ENCODE peak calls at places on chromosomes 1 and 21, in six cellular contexts. T is C1 segment of cervical spinal cord; V is activated CD4-positive, CD25-positive, alpha-beta regulatory T cell; B is fibroblast of mammary gland; X is activated CD4-positive, alpha-beta T cell treated with anti-CD3 and anti-CD28 coated beads for 4 hours; Q is lung. E is an unnamed sample.

GRCh38 chr1:53799141-53799540 is 39.0 kb downstream of the NDC1 start:
- DNase-seq in T (no peak), V (no peak), Q (no peak), X (no peak), B (no peak), E (no peak)

GRCh38 chr1:155127672-155128468 is at the start of gene EFNA1:
- DNase-seq in V (peak), X (peak), B (peak), Q (peak), T (peak), E (peak)

GRCh38 chr1:2624735-2625300 is 8.0 kb downstream of the MMEL1 start:
- DNase-seq in V (no peak), B (no peak), Q (no peak), T (no peak), X (no peak), E (no peak)

GRCh38 chr1:82284213-82284612 is 483.5 kb downstream of the ADGRL2 start:
- DNase-seq in Q (no peak), B (peak), V (no peak), T (no peak), X (no peak), E (no peak)

GRCh38 chr1:12798911-12799310 is 7.7 kb downstream of the PRAMEF1 start:
- DNase-seq in X (no peak), B (no peak), Q (no peak), V (no peak), T (no peak), E (no peak)

GRCh38 chr1:169634145-169634544 is 4.2 kb upstream of the SELP start:
- DNase-seq in Q (no peak), X (no peak), B (no peak), T (no peak), V (no peak), E (no peak)

GRCh38 chr1:162193201-162193600 is 123.7 kb downstream of the NOS1AP start:
- DNase-seq in T (no peak), V (no peak), Q (no peak), B (no peak), X (no peak), E (no peak)

GRCh38 chr1:240854367-240854766 is 242.4 kb upstream of the GREM2 start:
- DNase-seq in V (no peak), B (peak), T (no peak), Q (no peak), X (no peak), E (peak)

GRCh38 chr1:59214764-59215208 is 82.1 kb upstream of the FGGY start:
- DNase-seq in X (no peak), B (no peak), Q (peak), T (no peak), V (no peak), E (no peak)

GRCh38 chr1:153936011-153936802 is 10.3 kb downstream of the DENND4B start:
- DNase-seq in V (no peak), Q (no peak), X (no peak), T (no peak), B (no peak), E (no peak)

GRCh38 chr21:16573581-16573980 is 843.8 kb downstream of the USP25 start:
- DNase-seq in B (peak), X (no peak), T (no peak), V (no peak), Q (no peak), E (peak)

GRCh38 chr1:184818646-184819045 is 64.0 kb upstream of the EDEM3 start:
- DNase-seq in T (no peak), V (no peak), X (no peak), B (no peak), Q (no peak), E (no peak)

GRCh38 chr21:45244799-45245340 is 42.8 kb downstream of the POFUT2 start:
- DNase-seq in X (no peak), Q (no peak), T (no peak), V (no peak), B (no peak), E (no peak)

GRCh38 chr1:18511469-18511997 is 30.8 kb downstream of the KLHDC7A start:
- DNase-seq in X (no peak), V (no peak), Q (no peak), B (no peak), T (no peak), E (no peak)

GRCh38 chr1:174953657-174954435 is 45.9 kb upstream of the CACYBP start:
- DNase-seq in Q (no peak), V (no peak), B (no peak), T (no peak), X (no peak), E (no peak)

GRCh38 chr1:43519287-43519686 is 11.4 kb upstream of the PTPRF start:
- DNase-seq in Q (no peak), T (no peak), V (no peak), X (no peak), B (no peak), E (no peak)

GRCh38 chr1:216034506-216034905 is 388.7 kb downstream of the USH2A start:
- DNase-seq in B (no peak), X (no peak), V (no peak), Q (no peak), T (no peak), E (peak)

GRCh38 chr1:65626003-65626402 is 166.7 kb upstream of the PDE4B start:
- DNase-seq in B (no peak), Q (no peak), V (no peak), T (no peak), X (no peak), E (no peak)

GRCh38 chr1:185560760-185561159 is 173.4 kb upstream of the HMCN1 start:
- DNase-seq in X (no peak), Q (no peak), T (no peak), V (no peak), B (no peak), E (no peak)

GRCh38 chr1:105087496-105087895 is 1337.8 kb downstream of the AMY1C start:
- DNase-seq in Q (no peak), V (no peak), X (no peak), B (no peak), T (no peak), E (peak)

GRCh38 chr1:38990401-38990745 is 703 bp upstream of the AKIRIN1 start:
- DNase-seq in V (no peak), Q (no peak), T (no peak), B (peak), X (no peak), E (peak)

GRCh38 chr1:66351474-66351873 is 182.5 kb upstream of the SGIP1 start:
- DNase-seq in V (no peak), B (no peak), T (no peak), Q (no peak), X (no peak), E (no peak)

GRCh38 chr1:62720946-62721554 is 32.9 kb upstream of the DOCK7 start:
- DNase-seq in V (no peak), T (no peak), B (no peak), Q (no peak), X (no peak), E (no peak)

GRCh38 chr1:204162498-204163074 is 3.6 kb downstream of the REN start:
- DNase-seq in T (peak), B (peak), V (peak), X (peak), Q (peak), E (peak)

GRCh38 chr1:186974774-186975181 is 146.0 kb downstream of the PLA2G4A start:
- DNase-seq in Q (no peak), X (no peak), B (peak), T (no peak), V (no peak), E (peak)

GRCh38 chr21:17466166-17466565 is 46.7 kb upstream of the CXADR start:
- DNase-seq in T (no peak), B (peak), X (no peak), Q (no peak), V (no peak), E (peak)

GRCh38 chr1:203765029-203765837 is at the start of gene LAX1:
- DNase-seq in B (no peak), T (no peak), Q (no peak), V (peak), X (peak), E (no peak)

GRCh38 chr1:212649020-212649419 is 40.5 kb downstream of the ATF3 start:
- DNase-seq in Q (no peak), V (no peak), T (no peak), X (no peak), B (no peak), E (no peak)

GRCh38 chr1:170494369-170494768 is 37.6 kb upstream of the GORAB start:
- DNase-seq in Q (no peak), B (peak), X (no peak), T (no peak), V (no peak), E (peak)

GRCh38 chr1:36352910-36353878 is 29.7 kb upstream of the EVA1B start:
- DNase-seq in B (peak), X (no peak), V (no peak), T (no peak), Q (no peak), E (peak)

GRCh38 chr1:180168786-180169640 is 14.3 kb downstream of the QSOX1 start:
- DNase-seq in Q (peak), V (no peak), T (no peak), X (no peak), B (peak), E (peak)

GRCh38 chr1:228190182-228190581 is 17.7 kb upstream of the OBSCN start:
- DNase-seq in B (no peak), V (no peak), T (no peak), Q (no peak), X (no peak), E (no peak)

GRCh38 chr21:46098303-46099141 is 610 bp downstream of the COL6A2 start:
- DNase-seq in Q (peak), T (no peak), V (no peak), B (peak), X (no peak), E (peak)

GRCh38 chr1:12052997-12053686 is 10.0 kb upstream of the TNFRSF8 start:
- DNase-seq in Q (no peak), B (no peak), T (no peak), V (no peak), X (no peak), E (peak)

GRCh38 chr1:204746838-204747442 is 61.4 kb upstream of the LRRN2 start:
- DNase-seq in X (peak), Q (no peak), B (peak), T (no peak), V (peak), E (peak)

GRCh38 chr21:31098576-31099005 is 60.3 kb upstream of the KRTAP19-8 start:
- DNase-seq in X (peak), B (peak), Q (peak), T (peak), V (peak), E (peak)

E was measured in ELR.